ENCODE peak calls at places on chromosomes 3 and 15, in four cellular contexts. D is activated CD4-positive, alpha-beta T cell treated with anti-CD3 and anti-CD28 coated beads, Interleukin-2, amount 10 ng/mL, durations not matched to agents 7 days and 5 days; G is C1 segment of cervical spinal cord; S is CD8-positive, alpha-beta T cell. V is an unnamed sample.

GRCh38 chr3:171116365-171116764 is 89.8 kb upstream of the SLC2A2 start:
- DNase-seq in G (no peak), D (no peak), S (no peak), V (no peak)

GRCh38 chr3:170233532-170233931 is 11.3 kb downstream of the PRKCI start:
- DNase-seq in S (no peak), D (no peak), G (no peak), V (no peak)

GRCh38 chr3:14248849-14249523 is 70.4 kb downstream of the LSM3 start:
- DNase-seq in D (no peak), G (peak; percentile 69), S (no peak), V (no peak)

GRCh38 chr15:63195257-63196023 is 6.0 kb downstream of the RAB8B start:
- DNase-seq in G (no peak), D (no peak), S (no peak), V (no peak)

GRCh38 chr3:72872183-72872582 is 15.7 kb upstream of the GXYLT2 start:
- DNase-seq in G (no peak), S (no peak), D (no peak), V (no peak)

GRCh38 chr15:47811160-47811559 is 93.9 kb downstream of the SEMA6D start:
- DNase-seq in S (no peak), G (no peak), D (no peak), V (no peak)

GRCh38 chr3:49674491-49674983 is 386 bp downstream of the APEH start:
- DNase-seq in S (peak; percentile 23), D (no peak), G (no peak), V (peak; percentile 61)

GRCh38 chr15:45715528-45715927 is 80.7 kb downstream of the SQOR start:
- DNase-seq in S (no peak), D (no peak), G (no peak), V (no peak)

GRCh38 chr15:82021992-82022391 is 23.8 kb downstream of the MEX3B start:
- DNase-seq in S (no peak), D (no peak), G (no peak), V (peak; percentile 71)

GRCh38 chr3:178739720-178740119 is 203.5 kb downstream of the KCNMB2 start:
- DNase-seq in S (no peak), G (no peak), D (no peak), V (no peak)

GRCh38 chr3:47347217-47347801 is 33.5 kb upstream of the PTPN23 start:
- DNase-seq in S (no peak), G (no peak), D (no peak), V (no peak)

GRCh38 chr3:129119365-129120100 is 2.1 kb downstream of the RAB43 start:
- DNase-seq in D (peak; percentile 40), S (peak; percentile 29), G (no peak), V (no peak)

V was measured in ureter.